ENCODE peak calls at places on chromosomes 4 and X, in five cellular contexts. One of them, this sample, is unnamed.

GRCh38 chrX:67917412-67918010 is 373.7 kb downstream of the AR start:
- DNase-seq in stromal cell of bone marrow: no peak
- DNase-seq in COR-L47: no peak
- DNase-seq in T-helper 2 cell: no peak
- DNase-seq in left kidney: no peak
- DNase-seq in this sample: no peak

GRCh38 chrX:25618248-25618647 is 519.9 kb upstream of the MAGEB18 start:
- DNase-seq in stromal cell of bone marrow: no peak
- DNase-seq in COR-L47: no peak
- DNase-seq in T-helper 2 cell: no peak
- DNase-seq in left kidney: no peak
- DNase-seq in this sample: no peak

GRCh38 chr4:140884431-140885058 is 128.4 kb upstream of the TBC1D9 start:
- DNase-seq in stromal cell of bone marrow: peak; percentile 71
- DNase-seq in COR-L47: peak; percentile 83
- DNase-seq in T-helper 2 cell: no peak
- DNase-seq in left kidney: peak; percentile 62
- DNase-seq in this sample: no peak

GRCh38 chrX:111244238-111244750 is 26.0 kb downstream of the CAPN6 start:
- DNase-seq in stromal cell of bone marrow: peak; percentile 2
- DNase-seq in COR-L47: no peak
- DNase-seq in T-helper 2 cell: no peak
- DNase-seq in left kidney: peak; percentile 18
- DNase-seq in this sample: no peak

GRCh38 chr4:54976682-54977081 is 148.7 kb downstream of the KDR start:
- DNase-seq in stromal cell of bone marrow: no peak
- DNase-seq in COR-L47: no peak
- DNase-seq in T-helper 2 cell: no peak
- DNase-seq in left kidney: no peak
- DNase-seq in this sample: no peak

GRCh38 chr4:118322831-118323502 is 29.8 kb downstream of the PRSS12 start:
- DNase-seq in stromal cell of bone marrow: no peak
- DNase-seq in COR-L47: no peak
- DNase-seq in T-helper 2 cell: no peak
- DNase-seq in left kidney: no peak
- DNase-seq in this sample: no peak

GRCh38 chr4:78056265-78057129 is 626 bp upstream of the FRAS1 start:
- DNase-seq in stromal cell of bone marrow: peak; percentile 28
- DNase-seq in COR-L47: peak; percentile 84
- DNase-seq in T-helper 2 cell: no peak
- DNase-seq in left kidney: peak; percentile 99
- DNase-seq in this sample: peak; percentile 70

GRCh38 chrX:53266914-53267313 is 14.5 kb downstream of the IQSEC2 start:
- DNase-seq in stromal cell of bone marrow: no peak
- DNase-seq in COR-L47: no peak
- DNase-seq in T-helper 2 cell: no peak
- DNase-seq in left kidney: peak; percentile 13
- DNase-seq in this sample: no peak

GRCh38 chrX:153245288-153245731 is 66.2 kb downstream of the MAGEA1 start:
- DNase-seq in stromal cell of bone marrow: no peak
- DNase-seq in COR-L47: no peak
- DNase-seq in T-helper 2 cell: no peak
- DNase-seq in left kidney: peak; percentile 80
- DNase-seq in this sample: no peak

GRCh38 chr4:74906771-74907170 is 26.1 kb upstream of the PARM1 start:
- DNase-seq in stromal cell of bone marrow: no peak
- DNase-seq in COR-L47: no peak
- DNase-seq in T-helper 2 cell: no peak
- DNase-seq in left kidney: no peak
- DNase-seq in this sample: no peak

GRCh38 chr4:85565761-85566480 is 91.0 kb downstream of the ARHGAP24 start:
- DNase-seq in stromal cell of bone marrow: peak; percentile 41
- DNase-seq in COR-L47: no peak
- DNase-seq in T-helper 2 cell: no peak
- DNase-seq in left kidney: no peak
- DNase-seq in this sample: no peak

GRCh38 chrX:2677764-2678163 is 13.3 kb upstream of the CD99 start:
- DNase-seq in stromal cell of bone marrow: peak; percentile 99
- DNase-seq in COR-L47: no peak
- DNase-seq in T-helper 2 cell: no peak
- DNase-seq in left kidney: no peak
- DNase-seq in this sample: no peak

GRCh38 chr4:89755210-89755609 is 81.8 kb downstream of the SNCA start:
- DNase-seq in stromal cell of bone marrow: no peak
- DNase-seq in COR-L47: no peak
- DNase-seq in T-helper 2 cell: no peak
- DNase-seq in left kidney: peak; percentile 34
- DNase-seq in this sample: no peak

GRCh38 chr4:37383579-37384229 is 139.2 kb downstream of the NWD2 start:
- DNase-seq in stromal cell of bone marrow: peak; percentile 2
- DNase-seq in COR-L47: peak; percentile 46
- DNase-seq in T-helper 2 cell: no peak
- DNase-seq in left kidney: peak; percentile 75
- DNase-seq in this sample: no peak

GRCh38 chr4:39521253-39521908 is 5.9 kb downstream of the UGDH start:
- DNase-seq in stromal cell of bone marrow: peak; percentile 41
- DNase-seq in COR-L47: no peak
- DNase-seq in T-helper 2 cell: no peak
- DNase-seq in left kidney: no peak
- DNase-seq in this sample: no peak

GRCh38 chrX:47091149-47091775 is 13.0 kb downstream of the RGN start:
- DNase-seq in stromal cell of bone marrow: no peak
- DNase-seq in COR-L47: no peak
- DNase-seq in T-helper 2 cell: no peak
- DNase-seq in left kidney: no peak
- DNase-seq in this sample: no peak

GRCh38 chr4:76747613-76748012 is 150.3 kb downstream of the SOWAHB start:
- DNase-seq in stromal cell of bone marrow: no peak
- DNase-seq in COR-L47: no peak
- DNase-seq in T-helper 2 cell: no peak
- DNase-seq in left kidney: no peak
- DNase-seq in this sample: no peak

GRCh38 chr4:177485528-177485927 is 43.3 kb upstream of the AGA start:
- DNase-seq in stromal cell of bone marrow: peak; percentile 41
- DNase-seq in COR-L47: no peak
- DNase-seq in T-helper 2 cell: no peak
- DNase-seq in left kidney: no peak
- DNase-seq in this sample: no peak

GRCh38 chrX:2385224-2385623 is 115.6 kb downstream of the DHRSX start:
- DNase-seq in stromal cell of bone marrow: peak; percentile 58
- DNase-seq in COR-L47: no peak
- DNase-seq in T-helper 2 cell: no peak
- DNase-seq in left kidney: no peak
- DNase-seq in this sample: no peak

This sample was measured in omental fat pad.